ENCODE peak calls at places on chromosomes 11 and 22, in seven cellular contexts. One of them, this sample, is unnamed.
A peak's percentile ranks its signal among the peaks of the same experiment; 100 is the strongest.

GRCh38 chr22:35782504-35782903 is 64.8 kb downstream of the APOL5 start:
- DNase-seq in IMR-90: no peak
- DNase-seq in SK-N-SH: no peak
- DNase-seq in H1: no peak
- DNase-seq in GM12878: no peak
- DNase-seq in HepG2: no peak
- DNase-seq in K562: no peak
- DNase-seq in this sample: no peak

GRCh38 chr11:46242462-46242960 is 35.0 kb upstream of the CREB3L1 start:
- DNase-seq in SK-N-SH: no peak
- DNase-seq in IMR-90: no peak
- DNase-seq in K562: no peak
- DNase-seq in HepG2: no peak
- DNase-seq in H1: no peak
- DNase-seq in GM12878: no peak
- DNase-seq in this sample: no peak

GRCh38 chr11:119702261-119702591 is 26.8 kb downstream of the NECTIN1 start:
- DNase-seq in HepG2: no peak
- DNase-seq in IMR-90: peak; percentile 60
- DNase-seq in H1: no peak
- DNase-seq in SK-N-SH: peak; percentile 77
- DNase-seq in K562: no peak
- DNase-seq in GM12878: no peak
- DNase-seq in this sample: no peak

GRCh38 chr22:26585104-26585790 is 4.7 kb downstream of the TPST2 start:
- DNase-seq in IMR-90: peak; percentile 79
- DNase-seq in GM12878: no peak
- DNase-seq in K562: no peak
- DNase-seq in SK-N-SH: peak; percentile 53
- DNase-seq in H1: no peak
- DNase-seq in HepG2: no peak
- DNase-seq in this sample: no peak

GRCh38 chr11:111978028-111978771 is 41.1 kb downstream of the DIXDC1 start:
- DNase-seq in SK-N-SH: peak; percentile 52
- DNase-seq in IMR-90: peak; percentile 64
- DNase-seq in HepG2: no peak
- DNase-seq in H1: peak; percentile 50
- DNase-seq in GM12878: no peak
- DNase-seq in K562: no peak
- DNase-seq in this sample: no peak

GRCh38 chr22:36317658-36318271 is 64.8 kb downstream of the APOL1 start:
- DNase-seq in H1: no peak
- DNase-seq in SK-N-SH: no peak
- DNase-seq in GM12878: no peak
- DNase-seq in HepG2: no peak
- DNase-seq in K562: no peak
- DNase-seq in IMR-90: no peak
- DNase-seq in this sample: no peak

GRCh38 chr11:830295-831131 is 2.2 kb upstream of the CD151 start:
- DNase-seq in HepG2: peak; percentile 74
- DNase-seq in H1: no peak
- DNase-seq in K562: no peak
- DNase-seq in SK-N-SH: peak; percentile 85
- DNase-seq in IMR-90: no peak
- DNase-seq in GM12878: no peak
- DNase-seq in this sample: no peak

GRCh38 chr11:2095198-2095520 is 44.0 kb downstream of the IGF2 start:
- DNase-seq in H1: no peak
- DNase-seq in SK-N-SH: no peak
- DNase-seq in IMR-90: no peak
- DNase-seq in K562: no peak
- DNase-seq in HepG2: no peak
- DNase-seq in GM12878: no peak
- DNase-seq in this sample: no peak

GRCh38 chr11:2518983-2519340 is 74.2 kb downstream of the KCNQ1 start:
- DNase-seq in K562: no peak
- DNase-seq in GM12878: no peak
- DNase-seq in IMR-90: no peak
- DNase-seq in HepG2: no peak
- DNase-seq in SK-N-SH: no peak
- DNase-seq in H1: no peak
- DNase-seq in this sample: no peak

GRCh38 chr11:7612056-7612660 is 61.1 kb downstream of the CYB5R2 start:
- DNase-seq in HepG2: no peak
- DNase-seq in SK-N-SH: no peak
- DNase-seq in K562: no peak
- DNase-seq in IMR-90: no peak
- DNase-seq in GM12878: no peak
- DNase-seq in H1: no peak
- DNase-seq in this sample: no peak

GRCh38 chr22:39482768-39483167 is 19.3 kb upstream of the MIEF1 start:
- DNase-seq in SK-N-SH: no peak
- DNase-seq in IMR-90: peak; percentile 64
- DNase-seq in GM12878: no peak
- DNase-seq in K562: no peak
- DNase-seq in HepG2: no peak
- DNase-seq in H1: no peak
- DNase-seq in this sample: no peak

GRCh38 chr22:45163074-45163416 is 680 bp upstream of the NUP50 start:
- DNase-seq in K562: peak; percentile 22
- DNase-seq in H1: no peak
- DNase-seq in IMR-90: peak; percentile 54
- DNase-seq in HepG2: no peak
- DNase-seq in SK-N-SH: peak; percentile 57
- DNase-seq in GM12878: no peak
- DNase-seq in this sample: peak; percentile 8

GRCh38 chr22:44918166-44918924 is 91.5 kb downstream of the PHF21B start:
- DNase-seq in HepG2: no peak
- DNase-seq in K562: no peak
- DNase-seq in IMR-90: no peak
- DNase-seq in GM12878: no peak
- DNase-seq in H1: no peak
- DNase-seq in SK-N-SH: no peak
- DNase-seq in this sample: no peak

GRCh38 chr11:113998574-113998973 is 23.7 kb downstream of the HTR3A start:
- DNase-seq in HepG2: no peak
- DNase-seq in H1: no peak
- DNase-seq in IMR-90: no peak
- DNase-seq in K562: no peak
- DNase-seq in GM12878: no peak
- DNase-seq in SK-N-SH: no peak
- DNase-seq in this sample: no peak

GRCh38 chr11:65165847-65166317 is 4.2 kb upstream of the SPDYC start:
- DNase-seq in HepG2: peak; percentile 92
- DNase-seq in H1: no peak
- DNase-seq in K562: no peak
- DNase-seq in SK-N-SH: no peak
- DNase-seq in GM12878: no peak
- DNase-seq in IMR-90: no peak
- DNase-seq in this sample: no peak

GRCh38 chr22:47249370-47249928 is 487.0 kb downstream of the TBC1D22A start:
- DNase-seq in GM12878: no peak
- DNase-seq in HepG2: no peak
- DNase-seq in SK-N-SH: no peak
- DNase-seq in H1: no peak
- DNase-seq in IMR-90: no peak
- DNase-seq in K562: no peak
- DNase-seq in this sample: no peak

GRCh38 chr11:69442807-69443137 is 38.7 kb upstream of the LINC01488 start:
- DNase-seq in K562: peak; percentile 64
- DNase-seq in H1: no peak
- DNase-seq in HepG2: peak; percentile 80
- DNase-seq in GM12878: no peak
- DNase-seq in IMR-90: peak; percentile 60
- DNase-seq in SK-N-SH: peak; percentile 75
- DNase-seq in this sample: no peak

GRCh38 chr11:86938203-86938899 is 16.8 kb downstream of the FZD4 start:
- DNase-seq in K562: peak; percentile 55
- DNase-seq in HepG2: no peak
- DNase-seq in GM12878: no peak
- DNase-seq in IMR-90: no peak
- DNase-seq in SK-N-SH: no peak
- DNase-seq in H1: no peak
- DNase-seq in this sample: no peak

GRCh38 chr22:17083255-17083654 is 1.5 kb upstream of the IL17RA start:
- DNase-seq in H1: no peak
- DNase-seq in HepG2: no peak
- DNase-seq in K562: no peak
- DNase-seq in GM12878: no peak
- DNase-seq in IMR-90: no peak
- DNase-seq in SK-N-SH: no peak
- DNase-seq in this sample: no peak

GRCh38 chr11:93396356-93396755 is 65.8 kb downstream of the DEUP1 start:
- DNase-seq in IMR-90: no peak
- DNase-seq in GM12878: no peak
- DNase-seq in HepG2: no peak
- DNase-seq in K562: no peak
- DNase-seq in SK-N-SH: no peak
- DNase-seq in H1: no peak
- DNase-seq in this sample: no peak

GRCh38 chr11:4185561-4185960 is 91.0 kb downstream of the RRM1 start:
- DNase-seq in IMR-90: no peak
- DNase-seq in SK-N-SH: no peak
- DNase-seq in K562: no peak
- DNase-seq in GM12878: no peak
- DNase-seq in HepG2: no peak
- DNase-seq in H1: no peak
- DNase-seq in this sample: no peak

GRCh38 chr11:4180441-4181183 is 86.0 kb downstream of the RRM1 start:
- DNase-seq in K562: no peak
- DNase-seq in HepG2: no peak
- DNase-seq in GM12878: no peak
- DNase-seq in H1: no peak
- DNase-seq in SK-N-SH: no peak
- DNase-seq in IMR-90: no peak
- DNase-seq in this sample: no peak

GRCh38 chr11:4184163-4184916 is 89.7 kb downstream of the RRM1 start:
- DNase-seq in SK-N-SH: no peak
- DNase-seq in H1: no peak
- DNase-seq in IMR-90: peak; percentile 9
- DNase-seq in HepG2: no peak
- DNase-seq in K562: no peak
- DNase-seq in GM12878: no peak
- DNase-seq in this sample: no peak

GRCh38 chr11:4181780-4182721 is 87.5 kb downstream of the RRM1 start:
- DNase-seq in H1: peak; percentile 51
- DNase-seq in K562: peak; percentile 69
- DNase-seq in HepG2: peak; percentile 48
- DNase-seq in IMR-90: peak; percentile 49
- DNase-seq in GM12878: no peak
- DNase-seq in SK-N-SH: peak; percentile 73
- DNase-seq in this sample: peak; percentile 83

DNA sequence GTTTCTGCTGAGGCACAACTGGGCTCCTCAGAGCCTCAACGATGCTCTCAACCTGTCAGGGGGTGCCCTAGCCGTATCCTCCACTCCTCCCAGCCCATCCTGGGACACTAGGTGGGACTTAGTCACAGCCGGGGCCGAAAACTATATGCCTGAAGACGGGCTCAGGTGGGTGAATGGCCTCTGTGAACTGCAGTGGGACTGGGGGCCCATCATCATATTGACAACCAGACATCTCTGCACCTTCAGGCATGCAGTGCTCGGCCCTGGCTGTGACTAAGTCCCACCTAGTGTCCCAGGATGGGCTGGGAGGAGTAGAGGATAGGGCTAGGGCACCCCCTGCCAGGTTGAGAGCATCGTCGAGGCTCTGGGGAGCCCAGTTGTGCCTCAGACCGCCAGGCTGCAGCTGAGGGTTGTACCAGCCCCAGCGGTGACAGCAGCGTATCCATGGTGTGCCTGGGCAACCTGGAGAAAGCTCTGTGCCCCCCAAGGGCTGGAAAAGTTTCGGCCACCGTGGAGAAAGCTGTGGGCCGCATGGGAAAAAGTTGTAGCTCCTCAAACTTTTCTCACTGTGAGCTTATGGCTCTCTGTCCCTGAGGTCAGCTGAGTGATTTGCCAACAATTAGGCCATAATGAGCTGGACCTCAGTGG is 88.9 kb downstream of the RRM1 start:
- DNase-seq in IMR-90: no peak
- DNase-seq in HepG2: no peak
- DNase-seq in K562: no peak
- DNase-seq in SK-N-SH: no peak
- DNase-seq in H1: no peak
- DNase-seq in GM12878: no peak
- DNase-seq in this sample: no peak
- TF ChIP-seq USF2 in IMR-90: no peak
- TF ChIP-seq USF2 in HepG2: no peak
- TF ChIP-seq USF2 in K562: no peak
- TF ChIP-seq USF2 in SK-N-SH: no peak
- TF ChIP-seq USF2 in H1: no peak
- TF ChIP-seq USF2 in GM12878: no peak
- TF ChIP-seq USF2 in this sample: no peak

GRCh38 chr11:10539339-10539738 is 1.6 kb downstream of the RNF141 start:
- DNase-seq in SK-N-SH: no peak
- DNase-seq in K562: no peak
- DNase-seq in H1: no peak
- DNase-seq in IMR-90: no peak
- DNase-seq in GM12878: no peak
- DNase-seq in HepG2: peak; percentile 6
- DNase-seq in this sample: peak; percentile 12
- H3K4me3 ChIP-seq in SK-N-SH: no peak overlapping the region
- H3K4me3 ChIP-seq in K562: no peak overlapping the region
- H3K4me3 ChIP-seq in H1: no peak overlapping the region
- H3K4me3 ChIP-seq in IMR-90: no peak overlapping the region
- H3K4me3 ChIP-seq in GM12878: no peak overlapping the region
- H3K4me3 ChIP-seq in HepG2: no peak overlapping the region
- H3K4me3 ChIP-seq in this sample: no peak overlapping the region

GRCh38 chr11:68216171-68216938 is 3.3 kb upstream of the KMT5B start:
- DNase-seq in H1: no peak
- DNase-seq in SK-N-SH: no peak
- DNase-seq in K562: no peak
- DNase-seq in HepG2: no peak
- DNase-seq in GM12878: no peak
- DNase-seq in IMR-90: no peak
- DNase-seq in this sample: no peak
- TF ChIP-seq USF2 in H1: no peak
- TF ChIP-seq USF2 in SK-N-SH: no peak
- TF ChIP-seq USF2 in K562: no peak
- TF ChIP-seq USF2 in HepG2: no peak
- TF ChIP-seq USF2 in GM12878: no peak
- TF ChIP-seq USF2 in IMR-90: no peak
- TF ChIP-seq USF2 in this sample: no peak

DNA sequence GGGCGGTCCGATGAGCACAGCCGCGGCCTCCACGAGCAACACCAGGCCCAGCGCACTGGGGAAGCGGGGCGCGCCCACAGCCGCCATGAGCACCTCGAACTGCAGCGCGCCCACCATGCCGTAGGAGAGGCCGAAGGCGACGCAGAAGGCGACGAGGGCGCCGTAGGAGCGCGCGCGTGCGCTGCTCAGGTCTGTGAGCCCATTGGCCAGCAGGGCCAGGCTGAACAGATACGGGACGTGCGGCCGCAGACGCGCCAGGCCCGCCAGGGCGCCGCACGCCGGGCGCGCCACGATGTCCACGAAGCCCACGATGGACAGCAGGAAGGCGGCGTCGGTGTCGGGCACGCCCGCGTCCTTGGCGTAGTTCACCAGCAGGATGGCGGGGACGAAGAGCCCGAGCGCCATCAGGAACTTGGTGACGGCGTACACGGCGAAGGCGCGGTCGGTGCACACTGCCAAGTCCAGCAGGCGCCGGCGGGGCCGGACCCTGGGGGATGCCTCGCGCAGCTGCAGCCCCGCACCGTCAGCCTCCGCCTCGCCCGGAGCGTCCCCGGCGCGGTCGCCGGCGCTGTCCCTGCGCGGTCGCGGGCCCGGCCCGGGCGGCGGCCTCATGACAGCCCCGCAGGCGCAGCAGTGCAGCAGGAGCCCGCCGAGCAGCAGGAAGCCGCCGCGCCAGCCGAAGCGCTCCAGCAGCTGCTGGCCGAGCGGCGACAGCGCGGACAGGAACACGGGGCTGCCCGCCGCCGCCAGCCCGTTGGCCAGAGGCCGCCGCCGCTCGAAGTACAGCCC is 2.9 kb downstream of the SLC16A8 start:
- DNase-seq in IMR-90: peak; percentile 14
- DNase-seq in SK-N-SH: peak; percentile 76
- DNase-seq in GM12878: no peak
- DNase-seq in H1: no peak
- DNase-seq in K562: no peak
- DNase-seq in HepG2: no peak
- DNase-seq in this sample: no peak
- H3K4me3 ChIP-seq in IMR-90: peak overlapping the region; percentile 24
- H3K4me3 ChIP-seq in SK-N-SH: peak overlapping the region; percentile 6
- H3K4me3 ChIP-seq in GM12878: no peak overlapping the region
- H3K4me3 ChIP-seq in H1: peak overlapping the region; percentile 24
- H3K4me3 ChIP-seq in K562: no peak overlapping the region
- H3K4me3 ChIP-seq in HepG2: no peak overlapping the region
- H3K4me3 ChIP-seq in this sample: no peak overlapping the region